ENCODE peak calls at places on chromosomes 6 and 20, in six cellular contexts. B, W, U, Q, E and Z are unnamed samples.
A peak's percentile ranks its signal among the peaks of the same experiment; 100 is the strongest.

GRCh38 chr6:154615483-154616025 is 105.1 kb upstream of the CNKSR3 start:
- DNase-seq in B (peak; percentile 48), W (peak; percentile 94), U (no peak), Q (peak; percentile 58), E (no peak), Z (no peak)

GRCh38 chr6:95364016-95364604 is 213.2 kb upstream of the MANEA start:
- DNase-seq in B (no peak), W (no peak), U (no peak), Q (no peak), E (no peak), Z (no peak)

GRCh38 chr6:105648276-105648675 is 245.4 kb upstream of the PREP start:
- DNase-seq in B (no peak), W (no peak), U (no peak), Q (no peak), E (no peak), Z (no peak)

GRCh38 chr20:57061058-57061900 is 205.2 kb downstream of the BMP7 start:
- DNase-seq in B (no peak), W (no peak), U (no peak), Q (no peak), E (no peak), Z (no peak)

GRCh38 chr6:143747347-143747842 is 69.6 kb downstream of the PHACTR2 start:
- DNase-seq in B (no peak), W (no peak), U (no peak), Q (no peak), E (no peak), Z (no peak)

GRCh38 chr20:23246682-23247664 is 103.6 kb upstream of the NXT1 start:
- DNase-seq in B (peak; percentile 48), W (no peak), U (no peak), Q (no peak), E (no peak), Z (no peak)

GRCh38 chr20:43799150-43799711 is 72.4 kb upstream of the GTSF1L start:
- DNase-seq in B (no peak), W (no peak), U (no peak), Q (no peak), E (no peak), Z (no peak)

GRCh38 chr6:137571854-137572253 is 77.7 kb upstream of the OLIG3 start:
- DNase-seq in B (no peak), W (no peak), U (peak; percentile 53), Q (peak; percentile 38), E (peak; percentile 58), Z (peak; percentile 16)

GRCh38 chr6:159151266-159151855 is 17.8 kb upstream of the FNDC1 start:
- DNase-seq in B (peak; percentile 34), W (peak; percentile 2), U (no peak), Q (peak; percentile 56), E (peak; percentile 19), Z (no peak)

GRCh38 chr6:170522565-170523183 is 30.4 kb downstream of the PSMB1 start:
- DNase-seq in B (no peak), W (no peak), U (no peak), Q (no peak), E (no peak), Z (no peak)

GRCh38 chr20:10171864-10172751 is 46.5 kb upstream of the SNAP25 start:
- DNase-seq in B (peak; percentile 33), W (peak; percentile 86), U (peak; percentile 1), Q (no peak), E (no peak), Z (no peak)